ENCODE peak calls at places on chromosome 9, in six cellular contexts. One of them, this sample, is unnamed.

GRCh38 chr9:135864447-135865049 is 42.8 kb downstream of the CAMSAP1 start:
- DNase-seq in thoracic aorta: no peak
- DNase-seq in fibroblast of lung: peak; percentile 29
- DNase-seq in transverse colon: peak; percentile 59
- DNase-seq in hepatocyte: peak; percentile 68
- DNase-seq in heart left ventricle: peak; percentile 41
- DNase-seq in this sample: peak; percentile 56

GRCh38 chr9:121701736-121702261 is 50.4 kb downstream of the DAB2IP start:
- DNase-seq in heart left ventricle: no peak
- DNase-seq in hepatocyte: no peak
- DNase-seq in thoracic aorta: no peak
- DNase-seq in transverse colon: no peak
- DNase-seq in fibroblast of lung: no peak
- DNase-seq in this sample: no peak

GRCh38 chr9:32264171-32264862 is 120.1 kb upstream of the ACO1 start:
- DNase-seq in fibroblast of lung: peak; percentile 12
- DNase-seq in heart left ventricle: no peak
- DNase-seq in transverse colon: no peak
- DNase-seq in thoracic aorta: no peak
- DNase-seq in hepatocyte: peak; percentile 11
- DNase-seq in this sample: no peak

GRCh38 chr9:114250235-114250568 is 72.7 kb upstream of the ORM1 start:
- DNase-seq in transverse colon: peak; percentile 55
- DNase-seq in heart left ventricle: peak; percentile 81
- DNase-seq in fibroblast of lung: peak; percentile 87
- DNase-seq in hepatocyte: peak; percentile 79
- DNase-seq in thoracic aorta: peak; percentile 46
- DNase-seq in this sample: no peak

GRCh38 chr9:91445135-91445534 is 21.5 kb upstream of the NFIL3 start:
- DNase-seq in thoracic aorta: no peak
- DNase-seq in transverse colon: no peak
- DNase-seq in fibroblast of lung: no peak
- DNase-seq in heart left ventricle: no peak
- DNase-seq in hepatocyte: no peak
- DNase-seq in this sample: no peak

GRCh38 chr9:132242621-132243155 is 80.8 kb downstream of the NTNG2 start:
- DNase-seq in transverse colon: no peak
- DNase-seq in heart left ventricle: no peak
- DNase-seq in fibroblast of lung: no peak
- DNase-seq in hepatocyte: no peak
- DNase-seq in thoracic aorta: no peak
- DNase-seq in this sample: no peak

GRCh38 chr9:91360551-91361293 is 996 bp downstream of the AUH start:
- DNase-seq in hepatocyte: peak; percentile 12
- DNase-seq in transverse colon: no peak
- DNase-seq in thoracic aorta: no peak
- DNase-seq in fibroblast of lung: no peak
- DNase-seq in heart left ventricle: no peak
- DNase-seq in this sample: peak; percentile 32

GRCh38 chr9:82149647-82150046 is 161.1 kb downstream of the SPATA31D1 start:
- DNase-seq in hepatocyte: no peak
- DNase-seq in fibroblast of lung: no peak
- DNase-seq in thoracic aorta: no peak
- DNase-seq in transverse colon: no peak
- DNase-seq in heart left ventricle: no peak
- DNase-seq in this sample: no peak

GRCh38 chr9:99365233-99365980 is 143.3 kb downstream of the SEC61B start:
- DNase-seq in transverse colon: no peak
- DNase-seq in heart left ventricle: no peak
- DNase-seq in thoracic aorta: no peak
- DNase-seq in hepatocyte: no peak
- DNase-seq in fibroblast of lung: peak; percentile 58
- DNase-seq in this sample: no peak

GRCh38 chr9:3528466-3528865 is 2.7 kb upstream of the RFX3 start:
- DNase-seq in hepatocyte: no peak
- DNase-seq in fibroblast of lung: no peak
- DNase-seq in heart left ventricle: no peak
- DNase-seq in transverse colon: no peak
- DNase-seq in thoracic aorta: no peak
- DNase-seq in this sample: peak; percentile 91

GRCh38 chr9:109064963-109065701 is 51.8 kb upstream of the CTNNAL1 start:
- DNase-seq in fibroblast of lung: peak; percentile 80
- DNase-seq in heart left ventricle: no peak
- DNase-seq in thoracic aorta: no peak
- DNase-seq in transverse colon: no peak
- DNase-seq in hepatocyte: peak; percentile 30
- DNase-seq in this sample: no peak

GRCh38 chr9:136997830-136998234 is 1.5 kb upstream of the CLIC3 start:
- DNase-seq in hepatocyte: no peak
- DNase-seq in heart left ventricle: no peak
- DNase-seq in thoracic aorta: no peak
- DNase-seq in transverse colon: peak; percentile 46
- DNase-seq in fibroblast of lung: peak; percentile 29
- DNase-seq in this sample: peak; percentile 44

GRCh38 chr9:74645007-74645639 is 148.0 kb downstream of the RORB start:
- DNase-seq in fibroblast of lung: peak; percentile 9
- DNase-seq in thoracic aorta: no peak
- DNase-seq in heart left ventricle: no peak
- DNase-seq in hepatocyte: peak; percentile 44
- DNase-seq in transverse colon: no peak
- DNase-seq in this sample: peak; percentile 23

GRCh38 chr9:75803130-75803529 is 87.3 kb upstream of the PCSK5 start:
- DNase-seq in hepatocyte: peak; percentile 6
- DNase-seq in transverse colon: no peak
- DNase-seq in thoracic aorta: no peak
- DNase-seq in heart left ventricle: no peak
- DNase-seq in fibroblast of lung: peak; percentile 68
- DNase-seq in this sample: no peak

GRCh38 chr9:131334568-131335105 is 45.1 kb downstream of the PLPP7 start:
- DNase-seq in transverse colon: no peak
- DNase-seq in hepatocyte: peak; percentile 46
- DNase-seq in heart left ventricle: peak; percentile 89
- DNase-seq in fibroblast of lung: peak; percentile 58
- DNase-seq in thoracic aorta: peak; percentile 21
- DNase-seq in this sample: no peak

GRCh38 chr9:2055203-2055658 is 40.1 kb downstream of the SMARCA2 start:
- DNase-seq in heart left ventricle: no peak
- DNase-seq in fibroblast of lung: peak; percentile 85
- DNase-seq in thoracic aorta: no peak
- DNase-seq in hepatocyte: no peak
- DNase-seq in transverse colon: no peak
- DNase-seq in this sample: peak; percentile 83

GRCh38 chr9:111232997-111233790 is 96.8 kb downstream of the OR2K2 start:
- DNase-seq in heart left ventricle: no peak
- DNase-seq in fibroblast of lung: peak; percentile 19
- DNase-seq in thoracic aorta: no peak
- DNase-seq in hepatocyte: no peak
- DNase-seq in transverse colon: no peak
- DNase-seq in this sample: no peak

GRCh38 chr9:109442716-109443115 is 55.4 kb downstream of the PTPN3 start:
- DNase-seq in transverse colon: no peak
- DNase-seq in heart left ventricle: no peak
- DNase-seq in fibroblast of lung: no peak
- DNase-seq in hepatocyte: no peak
- DNase-seq in thoracic aorta: no peak
- DNase-seq in this sample: no peak

GRCh38 chr9:96139592-96140251 is 162.3 kb downstream of the HSD17B3 start:
- DNase-seq in transverse colon: peak; percentile 46
- DNase-seq in thoracic aorta: peak; percentile 71
- DNase-seq in fibroblast of lung: peak; percentile 87
- DNase-seq in heart left ventricle: no peak
- DNase-seq in hepatocyte: peak; percentile 86
- DNase-seq in this sample: no peak

GRCh38 chr9:4689687-4690104 is 10.3 kb downstream of the CDC37L1 start:
- DNase-seq in thoracic aorta: no peak
- DNase-seq in transverse colon: no peak
- DNase-seq in fibroblast of lung: peak; percentile 42
- DNase-seq in hepatocyte: no peak
- DNase-seq in heart left ventricle: no peak
- DNase-seq in this sample: peak; percentile 65

GRCh38 chr9:94783928-94784327 is 57.4 kb downstream of the AOPEP start:
- DNase-seq in hepatocyte: no peak
- DNase-seq in thoracic aorta: no peak
- DNase-seq in heart left ventricle: no peak
- DNase-seq in transverse colon: no peak
- DNase-seq in fibroblast of lung: no peak
- DNase-seq in this sample: no peak

DNA sequence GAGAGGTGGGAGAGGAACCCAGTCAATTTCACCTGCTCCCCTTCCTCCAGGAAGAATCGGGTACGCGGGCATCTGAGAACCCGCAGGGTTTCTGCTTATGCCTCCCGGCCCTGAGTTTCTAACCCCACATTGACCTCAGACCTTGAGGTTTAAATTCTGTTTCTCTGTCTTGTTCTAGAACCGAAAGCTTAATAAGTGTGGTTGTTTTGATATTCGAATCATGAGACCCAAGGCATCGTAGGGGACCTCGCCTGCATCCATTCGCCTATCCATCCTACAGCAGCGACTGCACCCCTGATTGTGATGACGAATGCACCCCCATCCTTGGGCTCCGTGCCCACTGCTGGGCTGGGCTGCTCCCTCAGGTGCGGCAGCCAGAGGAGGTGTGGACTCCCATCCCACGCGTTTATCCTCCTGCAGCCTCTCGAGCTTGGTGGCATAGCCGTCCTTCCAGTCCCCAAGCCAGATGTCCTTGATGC is 80.8 kb upstream of the IER5L start:
- DNase-seq in fibroblast of lung: no peak
- DNase-seq in thoracic aorta: no peak
- DNase-seq in hepatocyte: no peak
- DNase-seq in heart left ventricle: peak; percentile 30
- DNase-seq in transverse colon: no peak
- DNase-seq in this sample: peak; percentile 23
- H3K4me3 ChIP-seq in fibroblast of lung: peak overlapping the region; percentile 44
- H3K4me3 ChIP-seq in thoracic aorta: peak overlapping the region; percentile 66
- H3K4me3 ChIP-seq in hepatocyte: peak overlapping the region; percentile 8
- H3K4me3 ChIP-seq in heart left ventricle: peak overlapping the region; percentile 27
- H3K4me3 ChIP-seq in transverse colon: peak overlapping the region; percentile 3
- H3K4me3 ChIP-seq in this sample: no peak overlapping the region

GRCh38 chr9:23571414-23572104 is 254.5 kb downstream of the ELAVL2 start:
- DNase-seq in thoracic aorta: no peak
- DNase-seq in hepatocyte: no peak
- DNase-seq in heart left ventricle: no peak
- DNase-seq in transverse colon: no peak
- DNase-seq in fibroblast of lung: no peak
- DNase-seq in this sample: no peak

GRCh38 chr9:23577611-23578010 is 248.4 kb downstream of the ELAVL2 start:
- DNase-seq in fibroblast of lung: no peak
- DNase-seq in hepatocyte: no peak
- DNase-seq in transverse colon: no peak
- DNase-seq in heart left ventricle: no peak
- DNase-seq in thoracic aorta: no peak
- DNase-seq in this sample: no peak

DNA sequence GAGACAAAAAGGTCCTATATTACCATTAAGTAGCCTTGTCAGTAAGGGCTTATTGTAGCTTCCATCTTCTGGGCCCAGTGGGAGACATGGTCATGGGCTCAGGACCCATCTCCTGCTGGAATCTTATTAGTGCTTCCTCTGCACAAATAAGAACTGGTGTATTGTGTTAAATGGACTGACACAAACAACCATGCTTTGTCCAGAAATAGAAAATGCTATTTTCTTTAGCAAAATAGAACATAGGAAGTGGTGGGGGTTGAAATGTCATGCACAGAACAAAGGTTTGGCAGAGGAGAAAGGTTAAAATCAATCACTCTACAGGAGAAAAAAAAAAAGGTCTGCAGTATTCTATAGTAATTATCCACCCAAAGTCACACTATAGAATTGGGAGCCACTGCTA is 252.2 kb downstream of the ELAVL2 start:
- DNase-seq in fibroblast of lung: no peak
- DNase-seq in transverse colon: no peak
- DNase-seq in heart left ventricle: no peak
- DNase-seq in thoracic aorta: no peak
- DNase-seq in hepatocyte: no peak
- DNase-seq in this sample: no peak
- TF ChIP-seq CTCF in fibroblast of lung: no peak
- TF ChIP-seq CTCF in transverse colon: no peak
- TF ChIP-seq CTCF in heart left ventricle: no peak
- TF ChIP-seq CTCF in thoracic aorta: no peak
- TF ChIP-seq CTCF in hepatocyte: no peak
- TF ChIP-seq CTCF in this sample: no peak

GRCh38 chr9:18606831-18607230 is 132.9 kb downstream of the ADAMTSL1 start:
- DNase-seq in thoracic aorta: no peak
- DNase-seq in heart left ventricle: no peak
- DNase-seq in hepatocyte: no peak
- DNase-seq in transverse colon: no peak
- DNase-seq in fibroblast of lung: peak; percentile 73
- DNase-seq in this sample: no peak
- H3K4me3 ChIP-seq in thoracic aorta: no peak overlapping the region
- H3K4me3 ChIP-seq in heart left ventricle: no peak overlapping the region
- H3K4me3 ChIP-seq in hepatocyte: no peak overlapping the region
- H3K4me3 ChIP-seq in transverse colon: no peak overlapping the region
- H3K4me3 ChIP-seq in fibroblast of lung: no peak overlapping the region
- H3K4me3 ChIP-seq in this sample: no peak overlapping the region

GRCh38 chr9:100700689-100701318 is 122.9 kb downstream of the CAVIN4 start:
- DNase-seq in heart left ventricle: no peak
- DNase-seq in thoracic aorta: no peak
- DNase-seq in fibroblast of lung: no peak
- DNase-seq in transverse colon: no peak
- DNase-seq in hepatocyte: peak; percentile 54
- DNase-seq in this sample: peak; percentile 31
- TF ChIP-seq CTCF in heart left ventricle: peak; percentile 48
- TF ChIP-seq CTCF in thoracic aorta: no peak
- TF ChIP-seq CTCF in fibroblast of lung: peak; percentile 24
- TF ChIP-seq CTCF in transverse colon: peak; percentile 20
- TF ChIP-seq CTCF in hepatocyte: peak; percentile 64
- TF ChIP-seq CTCF in this sample: peak; percentile 41

This sample was measured in GM12865.